ENCODE peak calls at places on chromosomes 2 and 18, in seven cellular contexts. One of them, this sample, is unnamed.

GRCh38 chr2:112803691-112804521 is 19.6 kb upstream of the IL1A start:
- DNase-seq in heart left ventricle: no peak
- DNase-seq in sigmoid colon: no peak
- DNase-seq in PC-3: peak; percentile 96
- DNase-seq in PC-9: peak; percentile 80
- DNase-seq in A673: no peak
- DNase-seq in H9: no peak
- DNase-seq in this sample: no peak

GRCh38 chr2:136823291-136823690 is 57.9 kb downstream of the THSD7B start:
- DNase-seq in heart left ventricle: no peak
- DNase-seq in sigmoid colon: no peak
- DNase-seq in PC-3: no peak
- DNase-seq in PC-9: no peak
- DNase-seq in A673: no peak
- DNase-seq in H9: no peak
- DNase-seq in this sample: no peak

GRCh38 chr2:33219850-33220275 is 256.6 kb upstream of the RASGRP3 start:
- DNase-seq in heart left ventricle: no peak
- DNase-seq in sigmoid colon: no peak
- DNase-seq in PC-3: peak; percentile 46
- DNase-seq in PC-9: no peak
- DNase-seq in A673: no peak
- DNase-seq in H9: no peak
- DNase-seq in this sample: no peak

GRCh38 chr18:34734048-34734447 is 23.9 kb downstream of the DTNA start:
- DNase-seq in heart left ventricle: no peak
- DNase-seq in sigmoid colon: no peak
- DNase-seq in PC-3: no peak
- DNase-seq in PC-9: no peak
- DNase-seq in A673: no peak
- DNase-seq in H9: no peak
- DNase-seq in this sample: no peak

GRCh38 chr2:162416446-162416845 is 72.5 kb downstream of the GCA start:
- DNase-seq in heart left ventricle: no peak
- DNase-seq in sigmoid colon: no peak
- DNase-seq in PC-3: no peak
- DNase-seq in PC-9: no peak
- DNase-seq in A673: no peak
- DNase-seq in H9: no peak
- DNase-seq in this sample: no peak

GRCh38 chr2:102788880-102789250 is 27.0 kb downstream of the TMEM182 start:
- DNase-seq in heart left ventricle: peak; percentile 82
- DNase-seq in sigmoid colon: peak; percentile 90
- DNase-seq in PC-3: no peak
- DNase-seq in PC-9: no peak
- DNase-seq in A673: no peak
- DNase-seq in H9: no peak
- DNase-seq in this sample: no peak

GRCh38 chr2:101361519-101361918 is 25.8 kb downstream of the CREG2 start:
- DNase-seq in heart left ventricle: no peak
- DNase-seq in sigmoid colon: no peak
- DNase-seq in PC-3: peak; percentile 40
- DNase-seq in PC-9: peak; percentile 52
- DNase-seq in A673: no peak
- DNase-seq in H9: no peak
- DNase-seq in this sample: no peak

GRCh38 chr2:223969856-223970255 is 12.6 kb downstream of the MRPL44 start:
- DNase-seq in heart left ventricle: no peak
- DNase-seq in sigmoid colon: no peak
- DNase-seq in PC-3: no peak
- DNase-seq in PC-9: no peak
- DNase-seq in A673: no peak
- DNase-seq in H9: no peak
- DNase-seq in this sample: no peak

GRCh38 chr2:2902551-2903216 is 474.9 kb downstream of the EIPR1 start:
- DNase-seq in heart left ventricle: no peak
- DNase-seq in sigmoid colon: no peak
- DNase-seq in PC-3: no peak
- DNase-seq in PC-9: no peak
- DNase-seq in A673: no peak
- DNase-seq in H9: no peak
- DNase-seq in this sample: no peak

GRCh38 chr2:74915743-74916142 is 42.7 kb upstream of the POLE4 start:
- DNase-seq in heart left ventricle: no peak
- DNase-seq in sigmoid colon: no peak
- DNase-seq in PC-3: peak; percentile 53
- DNase-seq in PC-9: no peak
- DNase-seq in A673: no peak
- DNase-seq in H9: no peak
- DNase-seq in this sample: no peak

GRCh38 chr2:177397501-177398289 is 5.1 kb downstream of the AGPS start:
- DNase-seq in heart left ventricle: no peak
- DNase-seq in sigmoid colon: peak; percentile 73
- DNase-seq in PC-3: peak; percentile 86
- DNase-seq in PC-9: peak; percentile 80
- DNase-seq in A673: peak; percentile 23
- DNase-seq in H9: no peak
- DNase-seq in this sample: peak; percentile 35

GRCh38 chr2:102591646-102592045 is 27.7 kb upstream of the SLC9A2 start:
- DNase-seq in heart left ventricle: no peak
- DNase-seq in sigmoid colon: no peak
- DNase-seq in PC-3: no peak
- DNase-seq in PC-9: peak; percentile 46
- DNase-seq in A673: no peak
- DNase-seq in H9: no peak
- DNase-seq in this sample: no peak

GRCh38 chr18:23887035-23887434 is 127.5 kb upstream of the TTC39C start:
- DNase-seq in heart left ventricle: no peak
- DNase-seq in sigmoid colon: no peak
- DNase-seq in PC-3: no peak
- DNase-seq in PC-9: no peak
- DNase-seq in A673: no peak
- DNase-seq in H9: no peak
- DNase-seq in this sample: no peak

GRCh38 chr2:10305254-10305635 is 2.5 kb downstream of the HPCAL1 start:
- DNase-seq in heart left ventricle: no peak
- DNase-seq in sigmoid colon: no peak
- DNase-seq in PC-3: no peak
- DNase-seq in PC-9: peak; percentile 55
- DNase-seq in A673: peak; percentile 39
- DNase-seq in H9: no peak
- DNase-seq in this sample: no peak

GRCh38 chr2:223589901-223590300 is 12.3 kb downstream of the SCG2 start:
- DNase-seq in heart left ventricle: no peak
- DNase-seq in sigmoid colon: no peak
- DNase-seq in PC-3: no peak
- DNase-seq in PC-9: no peak
- DNase-seq in A673: no peak
- DNase-seq in H9: no peak
- DNase-seq in this sample: no peak

GRCh38 chr2:183347969-183348368 is 223.7 kb downstream of the NUP35 start:
- DNase-seq in heart left ventricle: no peak
- DNase-seq in sigmoid colon: no peak
- DNase-seq in PC-3: no peak
- DNase-seq in PC-9: no peak
- DNase-seq in A673: no peak
- DNase-seq in H9: no peak
- DNase-seq in this sample: no peak

GRCh38 chr2:42113427-42113826 is 55.7 kb upstream of the EML4 start:
- DNase-seq in heart left ventricle: no peak
- DNase-seq in sigmoid colon: no peak
- DNase-seq in PC-3: no peak
- DNase-seq in PC-9: no peak
- DNase-seq in A673: no peak
- DNase-seq in H9: no peak
- DNase-seq in this sample: no peak

GRCh38 chr2:381919-382833 is 94.3 kb upstream of the ALKAL2 start:
- DNase-seq in heart left ventricle: no peak
- DNase-seq in sigmoid colon: no peak
- DNase-seq in PC-3: no peak
- DNase-seq in PC-9: no peak
- DNase-seq in A673: no peak
- DNase-seq in H9: no peak
- DNase-seq in this sample: no peak

GRCh38 chr2:40740419-40740818 is 288.5 kb upstream of the SLC8A1 start:
- DNase-seq in heart left ventricle: no peak
- DNase-seq in sigmoid colon: no peak
- DNase-seq in PC-3: no peak
- DNase-seq in PC-9: no peak
- DNase-seq in A673: no peak
- DNase-seq in H9: no peak
- DNase-seq in this sample: no peak

GRCh38 chr2:207311316-207312005 is 145.7 kb upstream of the KLF7 start:
- DNase-seq in heart left ventricle: peak; percentile 78
- DNase-seq in sigmoid colon: peak; percentile 81
- DNase-seq in PC-3: peak; percentile 39
- DNase-seq in PC-9: peak; percentile 36
- DNase-seq in A673: peak; percentile 19
- DNase-seq in H9: no peak
- DNase-seq in this sample: peak; percentile 28

GRCh38 chr2:111662771-111663470 is 221.1 kb downstream of the ANAPC1 start:
- DNase-seq in heart left ventricle: no peak
- DNase-seq in sigmoid colon: no peak
- DNase-seq in PC-3: peak; percentile 64
- DNase-seq in PC-9: no peak
- DNase-seq in A673: no peak
- DNase-seq in H9: no peak
- DNase-seq in this sample: peak; percentile 18

GRCh38 chr2:111665011-111665410 is 219.0 kb downstream of the ANAPC1 start:
- DNase-seq in heart left ventricle: no peak
- DNase-seq in sigmoid colon: no peak
- DNase-seq in PC-3: no peak
- DNase-seq in PC-9: no peak
- DNase-seq in A673: no peak
- DNase-seq in H9: no peak
- DNase-seq in this sample: peak; percentile 9

GRCh38 chr2:111664451-111664850 is 219.5 kb downstream of the ANAPC1 start:
- DNase-seq in heart left ventricle: no peak
- DNase-seq in sigmoid colon: no peak
- DNase-seq in PC-3: no peak
- DNase-seq in PC-9: no peak
- DNase-seq in A673: no peak
- DNase-seq in H9: no peak
- DNase-seq in this sample: peak; percentile 2

GRCh38 chr2:111662039-111662740 is 221.8 kb downstream of the ANAPC1 start:
- DNase-seq in heart left ventricle: no peak
- DNase-seq in sigmoid colon: no peak
- DNase-seq in PC-3: peak; percentile 64
- DNase-seq in PC-9: peak; percentile 41
- DNase-seq in A673: no peak
- DNase-seq in H9: no peak
- DNase-seq in this sample: no peak

DNA sequence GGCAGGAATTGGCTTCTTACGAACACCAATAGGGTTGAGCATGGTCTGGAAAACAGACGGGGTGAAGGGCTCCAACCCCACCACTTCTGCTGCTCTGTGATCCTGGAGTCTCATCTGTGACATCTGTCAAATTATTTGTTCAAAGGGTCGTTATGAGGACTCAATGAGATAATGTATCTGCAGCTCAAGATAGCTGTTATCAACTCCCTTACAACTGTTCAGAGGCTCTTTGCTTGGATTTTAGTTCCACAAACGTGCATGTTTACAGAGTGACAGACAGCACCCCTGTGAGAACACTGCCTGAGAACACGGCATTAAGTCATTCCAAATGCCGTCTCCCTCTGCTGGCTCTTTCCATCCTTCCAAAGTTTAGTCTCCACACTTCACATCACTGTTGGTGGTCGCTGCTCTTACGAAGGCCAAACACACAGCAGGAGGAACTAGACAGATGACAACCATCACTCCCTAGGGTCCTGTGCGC is 220.5 kb downstream of the ANAPC1 start:
- DNase-seq in heart left ventricle: no peak
- DNase-seq in sigmoid colon: no peak
- DNase-seq in PC-3: peak; percentile 20
- DNase-seq in PC-9: no peak
- DNase-seq in A673: peak; percentile 9
- DNase-seq in H9: no peak
- DNase-seq in this sample: peak; percentile 13
- TF ChIP-seq CTCF in heart left ventricle: peak; percentile 21
- TF ChIP-seq CTCF in sigmoid colon: no peak
- TF ChIP-seq CTCF in PC-3: peak; percentile 27
- TF ChIP-seq CTCF in PC-9: no peak
- TF ChIP-seq CTCF in A673: peak; percentile 18
- TF ChIP-seq CTCF in H9: no peak
- TF ChIP-seq CTCF in this sample: no peak

GRCh38 chr2:174632847-174633620 is 35.4 kb upstream of the WIPF1 start:
- DNase-seq in heart left ventricle: no peak
- DNase-seq in sigmoid colon: no peak
- DNase-seq in PC-3: no peak
- DNase-seq in PC-9: no peak
- DNase-seq in A673: no peak
- DNase-seq in H9: no peak
- DNase-seq in this sample: no peak
- H3K4me1 ChIP-seq in heart left ventricle: peaks cover 20% of the 10 kb centered on the region
- H3K4me1 ChIP-seq in sigmoid colon: peaks cover 75% of the 10 kb centered on the region
- H3K4me1 ChIP-seq in PC-3: no peaks in the 10 kb centered on the region
- H3K4me1 ChIP-seq in PC-9: no peaks in the 10 kb centered on the region
- H3K4me1 ChIP-seq in A673: no peaks in the 10 kb centered on the region
- H3K4me1 ChIP-seq in H9: peaks cover 3% of the 10 kb centered on the region
- H3K4me1 ChIP-seq in this sample: no peaks in the 10 kb centered on the region

DNA sequence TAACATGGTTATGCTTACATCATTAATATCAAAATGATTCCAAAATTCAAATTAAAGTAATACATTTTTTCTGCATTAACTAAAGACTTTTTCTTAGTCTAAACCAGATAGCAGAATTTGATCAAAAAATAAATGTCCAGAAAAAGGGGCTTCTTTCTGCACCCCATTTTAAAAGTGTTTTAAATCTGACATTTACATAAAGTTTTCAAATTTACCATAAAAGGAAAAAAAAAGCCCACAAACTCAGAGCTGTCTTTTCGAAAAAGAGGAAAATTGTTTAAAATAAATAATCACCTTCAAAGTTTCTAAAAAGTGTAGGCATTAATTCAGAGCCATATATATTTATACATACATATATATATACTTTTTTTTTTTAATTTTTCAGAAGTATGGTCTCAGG is 1.5 kb downstream of the FASTKD1 start:
- DNase-seq in heart left ventricle: no peak
- DNase-seq in sigmoid colon: no peak
- DNase-seq in PC-3: no peak
- DNase-seq in PC-9: no peak
- DNase-seq in A673: no peak
- DNase-seq in H9: no peak
- DNase-seq in this sample: no peak
- TF ChIP-seq CTCF in heart left ventricle: no peak
- TF ChIP-seq CTCF in sigmoid colon: no peak
- TF ChIP-seq CTCF in PC-3: no peak
- TF ChIP-seq CTCF in PC-9: no peak
- TF ChIP-seq CTCF in A673: no peak
- TF ChIP-seq CTCF in H9: no peak
- TF ChIP-seq CTCF in this sample: no peak

DNA sequence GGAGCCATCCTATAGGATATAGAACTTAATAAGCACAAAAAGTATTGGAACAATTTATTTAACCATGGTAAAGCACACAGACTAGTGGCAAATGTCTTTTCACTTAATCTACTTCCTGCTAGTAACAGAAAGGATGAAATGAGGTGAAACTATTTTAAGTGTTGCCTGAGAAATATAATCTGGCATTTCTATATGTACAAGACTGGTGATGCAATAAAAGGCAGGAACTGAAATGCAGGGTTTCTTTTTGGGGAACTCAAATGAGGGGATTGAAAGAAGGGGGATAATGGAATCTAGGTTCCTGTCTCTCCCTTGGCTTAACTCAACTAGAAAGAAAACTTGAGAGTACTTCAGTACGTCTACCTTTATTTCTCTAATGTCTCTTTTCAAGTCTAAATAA is 122.3 kb downstream of the MEMO1 start:
- DNase-seq in heart left ventricle: no peak
- DNase-seq in sigmoid colon: no peak
- DNase-seq in PC-3: no peak
- DNase-seq in PC-9: no peak
- DNase-seq in A673: no peak
- DNase-seq in H9: no peak
- DNase-seq in this sample: no peak
- H3K4me1 ChIP-seq in heart left ventricle: no peaks in the 10 kb centered on the region
- H3K4me1 ChIP-seq in sigmoid colon: no peaks in the 10 kb centered on the region
- H3K4me1 ChIP-seq in PC-3: no peaks in the 10 kb centered on the region
- H3K4me1 ChIP-seq in PC-9: no peaks in the 10 kb centered on the region
- H3K4me1 ChIP-seq in A673: peaks cover 34% of the 10 kb centered on the region
- H3K4me1 ChIP-seq in H9: peaks cover under 1% of the 10 kb centered on the region
- H3K4me1 ChIP-seq in this sample: no peaks in the 10 kb centered on the region

This sample was measured in colonic mucosa.